ENCODE peak calls at places on chromosomes 16 and 17, in four cellular contexts. K is kidney, G is BE2C, N is AG10803. W is an unnamed sample.

GRCh38 chr16:81997738-81998137 is 13.5 kb downstream of the SDR42E1 start:
- DNase-seq in G (no peak), N (peak; percentile 92), K (no peak), W (peak; percentile 54)

GRCh38 chr16:59964232-59964924 is 1230.3 kb upstream of the GOT2 start:
- DNase-seq in K (no peak), N (no peak), G (no peak), W (no peak)

GRCh38 chr16:78368121-78369102 is 269.0 kb downstream of the WWOX start:
- DNase-seq in G (no peak), K (no peak), N (no peak), W (no peak)

GRCh38 chr17:69757794-69758430 is 317.1 kb upstream of the KCNJ16 start:
- DNase-seq in N (peak; percentile 99), G (no peak), K (no peak), W (peak; percentile 71)

GRCh38 chr17:64315032-64315490 is 52.0 kb upstream of the TEX2 start:
- DNase-seq in N (peak; percentile 66), G (no peak), K (peak; percentile 95), W (peak; percentile 74)

GRCh38 chr17:34251186-34251585 is 3.9 kb upstream of the CCL2 start:
- DNase-seq in K (no peak), G (no peak), N (no peak), W (no peak)

GRCh38 chr17:13931111-13931526 is 138.2 kb upstream of the COX10 start:
- DNase-seq in G (no peak), K (no peak), N (peak; percentile 89), W (peak; percentile 60)

GRCh38 chr16:87457724-87458423 is 35.0 kb downstream of the ZCCHC14 start:
- DNase-seq in N (peak; percentile 99), K (no peak), G (no peak), W (peak; percentile 96)

GRCh38 chr16:30010817-30011504 is at the start of gene DOC2A:
- DNase-seq in K (peak; percentile 68), G (peak; percentile 65), N (no peak), W (no peak)

GRCh38 chr17:31693433-31694210 is 165.4 kb downstream of the COPRS start:
- DNase-seq in N (no peak), G (no peak), K (no peak), W (no peak)

GRCh38 chr17:66527335-66527734 is 224.9 kb downstream of the PRKCA start:
- DNase-seq in N (no peak), K (no peak), G (no peak), W (no peak)

GRCh38 chr17:67027031-67027628 is 17.2 kb upstream of the CACNG1 start:
- DNase-seq in K (peak; percentile 53), G (no peak), N (peak; percentile 16), W (peak; percentile 7)

GRCh38 chr17:49849711-49850610 is 2.1 kb upstream of the TAC4 start:
- DNase-seq in K (no peak), G (no peak), N (no peak), W (no peak)

GRCh38 chr16:46833465-46833810 is 2.5 kb upstream of the C16orf87 start:
- DNase-seq in G (no peak), N (no peak), K (no peak), W (no peak)

GRCh38 chr17:27386206-27387075 is 69.8 kb upstream of the KSR1 start:
- DNase-seq in K (no peak), N (no peak), G (no peak), W (no peak)

GRCh38 chr17:78356163-78356713 is 3.6 kb downstream of the SOCS3 start:
- DNase-seq in K (peak; percentile 82), G (no peak), N (peak; percentile 81), W (peak; percentile 76)

GRCh38 chr17:65463242-65463641 is 98.2 kb downstream of the AXIN2 start:
- DNase-seq in G (no peak), N (peak; percentile 35), K (peak; percentile 78), W (peak; percentile 96)

GRCh38 chr17:47791025-47791424 is 30.6 kb downstream of the OSBPL7 start:
- DNase-seq in K (no peak), G (no peak), N (no peak), W (no peak)

GRCh38 chr17:47785538-47786123 is 36.0 kb downstream of the OSBPL7 start:
- DNase-seq in N (no peak), G (no peak), K (no peak), W (peak; percentile 38)

GRCh38 chr17:47792457-47792856 is 29.1 kb downstream of the OSBPL7 start:
- DNase-seq in K (no peak), N (no peak), G (no peak), W (no peak)

GRCh38 chr17:47792979-47793378 is 28.6 kb downstream of the OSBPL7 start:
- DNase-seq in N (no peak), K (no peak), G (no peak), W (no peak)

DNA sequence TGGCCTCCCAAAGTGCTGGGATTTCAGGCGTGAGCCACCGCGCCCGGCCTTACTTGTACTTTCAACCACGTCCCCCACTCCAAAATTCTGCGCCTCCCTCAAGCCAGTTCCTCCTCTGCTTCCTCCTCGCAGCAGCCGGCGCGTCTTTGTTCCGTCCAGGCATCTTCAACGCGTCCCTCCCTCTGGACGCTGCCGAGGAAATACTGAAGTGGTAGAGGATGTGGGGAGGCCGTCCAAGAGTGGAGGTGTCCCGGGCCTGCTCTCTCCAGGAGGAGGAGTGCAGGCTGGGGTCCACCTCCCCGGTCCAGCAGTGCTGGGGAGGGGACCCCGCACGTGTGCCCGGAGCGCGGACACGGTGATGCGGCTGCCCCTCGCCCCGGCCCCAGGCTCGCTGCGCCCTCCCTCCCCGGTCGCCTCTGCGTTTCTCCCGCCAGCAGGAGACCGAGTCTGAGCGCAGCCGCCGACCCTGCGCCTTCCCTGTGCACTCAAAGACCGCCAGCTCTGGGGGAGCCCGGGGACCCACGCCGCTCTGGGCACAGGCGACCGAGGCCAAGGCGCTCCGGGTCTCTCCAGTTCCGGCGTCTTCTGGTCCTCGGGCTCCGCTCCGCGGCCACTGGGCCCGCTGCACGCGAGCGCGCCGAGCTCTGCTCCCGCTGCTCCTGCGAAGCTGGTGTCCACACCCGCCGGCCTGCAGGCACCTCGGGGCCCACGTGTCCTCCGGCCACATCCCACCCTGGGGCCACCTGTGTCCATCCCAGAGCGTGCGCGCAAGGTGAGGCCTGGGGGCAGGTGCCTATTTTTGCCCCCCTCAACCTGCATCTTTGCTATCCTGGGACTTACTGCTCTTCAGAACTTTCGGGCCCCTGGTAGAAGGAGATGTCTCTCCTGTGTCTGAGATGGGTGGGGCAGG is 31.7 kb downstream of the OSBPL7 start:
- DNase-seq in N (peak; percentile 42), G (peak; percentile 88), K (peak; percentile 86), W (peak; percentile 52)
- H3K4me3 ChIP-seq in N (peak overlapping the region; percentile 40), G (peak overlapping the region; percentile 90), K (no peak overlapping the region), W (peak overlapping the region; percentile 22)

GRCh38 chr17:59558039-59558438 is 7.4 kb upstream of the DHX40 start:
- DNase-seq in N (no peak), G (no peak), K (no peak), W (no peak)

GRCh38 chr17:59561042-59561441 is 4.4 kb upstream of the DHX40 start:
- DNase-seq in G (peak; percentile 20), N (peak; percentile 8), K (no peak), W (peak; percentile 13)

DNA sequence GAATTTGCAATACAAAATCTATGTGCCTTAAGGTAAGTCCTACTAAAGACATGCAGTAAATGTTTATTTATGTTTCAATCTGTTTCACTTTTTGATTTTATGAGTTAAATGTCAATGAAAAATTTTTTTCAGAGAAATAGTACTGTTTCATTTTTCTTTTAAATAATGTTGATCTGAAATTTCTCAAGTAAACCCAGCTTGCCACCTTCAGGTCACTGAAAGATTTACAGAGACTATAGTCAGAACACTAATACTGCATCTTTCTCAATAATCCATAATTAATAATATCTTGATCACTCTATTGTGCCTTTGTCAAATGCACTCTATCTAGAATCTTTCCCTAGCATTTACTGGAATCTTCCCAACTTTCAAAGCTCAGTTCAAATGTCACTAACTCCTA is 6.5 kb upstream of the DHX40 start:
- DNase-seq in K (no peak), G (no peak), N (peak; percentile 20), W (peak; percentile 49)
- TF ChIP-seq CTCF in K (no peak), G (peak; percentile 40), N (peak; percentile 54), W (peak; percentile 21)

GRCh38 chr16:51710186-51710585 is 559.1 kb upstream of the SALL1 start:
- DNase-seq in K (no peak), N (no peak), G (no peak), W (no peak)

GRCh38 chr16:51705142-51705541 is 554.1 kb upstream of the SALL1 start:
- DNase-seq in K (no peak), G (no peak), N (no peak), W (no peak)

GRCh38 chr16:51710930-51711563 is 560.0 kb upstream of the SALL1 start:
- DNase-seq in K (no peak), G (no peak), N (no peak), W (no peak)

GRCh38 chr16:51708861-51709260 is 557.8 kb upstream of the SALL1 start:
- DNase-seq in N (peak; percentile 12), G (no peak), K (no peak), W (no peak)

DNA sequence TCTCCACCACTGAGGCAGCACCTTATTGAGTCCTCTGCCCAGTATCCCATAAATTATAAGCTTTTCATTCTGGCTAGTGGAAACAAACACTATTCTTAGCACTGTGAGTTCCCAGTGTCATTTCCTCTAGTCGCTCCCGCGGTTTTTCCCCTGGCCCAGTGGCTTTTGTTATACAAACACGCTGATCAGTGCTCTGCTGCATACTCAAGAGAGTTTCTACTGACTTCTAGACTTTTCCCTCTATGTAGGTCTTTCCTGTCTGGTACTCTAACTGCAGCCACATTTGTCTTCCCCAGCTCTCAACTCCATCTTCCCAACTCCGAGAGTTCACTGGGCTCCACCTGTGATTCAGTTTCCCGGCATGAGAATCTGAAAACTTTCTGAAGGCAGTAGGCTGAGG is 556.6 kb upstream of the SALL1 start:
- DNase-seq in K (no peak), G (no peak), N (no peak), W (no peak)
- H3K4me3 ChIP-seq in K (no peak overlapping the region), G (no peak overlapping the region), N (no peak overlapping the region), W (no peak overlapping the region)

DNA sequence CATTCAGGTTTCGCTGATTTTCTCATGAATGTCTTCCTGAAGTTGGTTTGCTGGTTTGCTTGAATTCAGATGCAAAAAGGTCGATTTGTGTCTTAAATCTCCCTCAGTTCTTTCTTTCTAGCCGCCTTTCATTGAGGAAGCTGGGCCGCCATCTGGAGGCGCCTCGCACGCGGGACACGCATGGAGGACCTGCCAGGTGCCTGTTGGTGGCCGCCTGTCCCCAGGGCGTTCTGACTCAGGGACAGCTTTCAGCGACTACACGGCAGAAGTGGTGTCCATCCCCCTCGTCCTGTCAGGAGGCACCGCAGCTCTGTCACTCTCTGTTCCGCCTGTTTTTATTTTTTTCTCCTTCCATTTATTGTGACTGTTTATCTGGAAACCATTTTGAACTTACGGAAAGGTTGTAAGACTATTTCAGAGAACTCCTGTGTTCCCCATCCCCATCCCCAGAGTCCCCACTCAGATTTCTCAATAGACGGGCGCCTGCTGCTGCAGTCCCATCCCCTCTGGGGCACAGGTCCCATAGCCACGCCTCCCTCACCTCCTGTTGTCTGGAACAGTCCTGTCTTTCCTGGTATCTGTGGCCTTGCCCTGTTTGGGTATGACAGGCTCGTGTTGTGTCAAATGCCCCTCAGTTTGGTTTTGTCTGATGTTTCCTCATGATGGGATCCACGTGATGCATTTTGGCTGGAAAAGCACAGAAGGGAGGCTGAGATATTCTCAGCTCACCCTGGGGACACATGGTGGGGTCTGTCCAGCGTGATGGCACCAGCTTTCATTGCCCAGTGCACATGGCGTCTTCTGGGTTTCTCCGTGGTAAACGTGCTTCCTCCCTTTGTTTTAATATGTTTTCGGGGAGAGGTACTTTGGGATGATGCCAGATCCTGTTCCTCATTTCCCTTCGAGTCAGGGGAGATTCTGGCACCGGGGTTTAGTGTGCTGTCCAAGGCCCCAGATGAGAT is 33.4 kb downstream of the COX4I1 start:
- DNase-seq in N (no peak), G (no peak), K (peak; percentile 42), W (no peak)
- TF ChIP-seq CTCF in N (no peak), G (no peak), K (no peak), W (no peak)

W was measured in cardiac fibroblast.